ENCODE peak calls at places on chromosomes 7 and 10, in seven cellular contexts. One of them, this sample, is unnamed.

GRCh38 chr10:51907342-51907741 is 207.9 kb upstream of the CSTF2T start:
- DNase-seq in HCT116: no peak
- DNase-seq in central memory CD4-positive, alpha-beta T cell: no peak
- DNase-seq in GDM1: no peak
- DNase-seq in foreskin fibroblast: no peak
- DNase-seq in NCI-H187: no peak
- DNase-seq in activated CD4-positive, CD25-positive, alpha-beta regulatory T cell: no peak
- DNase-seq in this sample: no peak

GRCh38 chr10:120005408-120006280 is 113.1 kb downstream of the SEC23IP start:
- DNase-seq in HCT116: no peak
- DNase-seq in central memory CD4-positive, alpha-beta T cell: no peak
- DNase-seq in GDM1: no peak
- DNase-seq in foreskin fibroblast: no peak
- DNase-seq in NCI-H187: no peak
- DNase-seq in activated CD4-positive, CD25-positive, alpha-beta regulatory T cell: no peak
- DNase-seq in this sample: no peak

GRCh38 chr7:24052572-24053223 is 231.3 kb upstream of the NPY start:
- DNase-seq in HCT116: peak; percentile 7
- DNase-seq in central memory CD4-positive, alpha-beta T cell: no peak
- DNase-seq in GDM1: no peak
- DNase-seq in foreskin fibroblast: peak; percentile 31
- DNase-seq in NCI-H187: no peak
- DNase-seq in activated CD4-positive, CD25-positive, alpha-beta regulatory T cell: no peak
- DNase-seq in this sample: no peak

GRCh38 chr10:117442944-117443676 is 67.9 kb upstream of the PDZD8 start:
- DNase-seq in HCT116: peak; percentile 83
- DNase-seq in central memory CD4-positive, alpha-beta T cell: peak; percentile 5
- DNase-seq in GDM1: no peak
- DNase-seq in foreskin fibroblast: peak; percentile 84
- DNase-seq in NCI-H187: no peak
- DNase-seq in activated CD4-positive, CD25-positive, alpha-beta regulatory T cell: peak; percentile 16
- DNase-seq in this sample: peak; percentile 88

GRCh38 chr10:50421026-50421719 is 169.9 kb upstream of the ASAH2 start:
- DNase-seq in HCT116: no peak
- DNase-seq in central memory CD4-positive, alpha-beta T cell: no peak
- DNase-seq in GDM1: peak; percentile 22
- DNase-seq in foreskin fibroblast: peak; percentile 47
- DNase-seq in NCI-H187: no peak
- DNase-seq in activated CD4-positive, CD25-positive, alpha-beta regulatory T cell: peak; percentile 6
- DNase-seq in this sample: no peak

GRCh38 chr7:12827920-12828319 is 140.5 kb downstream of the ARL4A start:
- DNase-seq in HCT116: no peak
- DNase-seq in central memory CD4-positive, alpha-beta T cell: no peak
- DNase-seq in GDM1: no peak
- DNase-seq in foreskin fibroblast: peak; percentile 38
- DNase-seq in NCI-H187: no peak
- DNase-seq in activated CD4-positive, CD25-positive, alpha-beta regulatory T cell: no peak
- DNase-seq in this sample: no peak

GRCh38 chr7:110801502-110801901 is 289.4 kb upstream of the LRRN3 start:
- DNase-seq in HCT116: no peak
- DNase-seq in central memory CD4-positive, alpha-beta T cell: no peak
- DNase-seq in GDM1: no peak
- DNase-seq in foreskin fibroblast: no peak
- DNase-seq in NCI-H187: no peak
- DNase-seq in activated CD4-positive, CD25-positive, alpha-beta regulatory T cell: no peak
- DNase-seq in this sample: no peak

GRCh38 chr7:18653381-18654155 is 158.0 kb downstream of the HDAC9 start:
- DNase-seq in HCT116: no peak
- DNase-seq in central memory CD4-positive, alpha-beta T cell: no peak
- DNase-seq in GDM1: no peak
- DNase-seq in foreskin fibroblast: no peak
- DNase-seq in NCI-H187: no peak
- DNase-seq in activated CD4-positive, CD25-positive, alpha-beta regulatory T cell: no peak
- DNase-seq in this sample: no peak

GRCh38 chr7:94431203-94431602 is 36.5 kb downstream of the COL1A2 start:
- DNase-seq in HCT116: no peak
- DNase-seq in central memory CD4-positive, alpha-beta T cell: no peak
- DNase-seq in GDM1: no peak
- DNase-seq in foreskin fibroblast: peak; percentile 57
- DNase-seq in NCI-H187: no peak
- DNase-seq in activated CD4-positive, CD25-positive, alpha-beta regulatory T cell: no peak
- DNase-seq in this sample: no peak

GRCh38 chr10:124033887-124034218 is 59.5 kb downstream of the CHST15 start:
- DNase-seq in HCT116: no peak
- DNase-seq in central memory CD4-positive, alpha-beta T cell: no peak
- DNase-seq in GDM1: no peak
- DNase-seq in foreskin fibroblast: peak; percentile 56
- DNase-seq in NCI-H187: no peak
- DNase-seq in activated CD4-positive, CD25-positive, alpha-beta regulatory T cell: no peak
- DNase-seq in this sample: no peak

GRCh38 chr10:21238717-21239116 is 286.8 kb downstream of the SKIDA1 start:
- DNase-seq in HCT116: no peak
- DNase-seq in central memory CD4-positive, alpha-beta T cell: no peak
- DNase-seq in GDM1: no peak
- DNase-seq in foreskin fibroblast: no peak
- DNase-seq in NCI-H187: no peak
- DNase-seq in activated CD4-positive, CD25-positive, alpha-beta regulatory T cell: no peak
- DNase-seq in this sample: no peak

GRCh38 chr7:42692609-42693008 is 219.3 kb downstream of the C7orf25 start:
- DNase-seq in HCT116: no peak
- DNase-seq in central memory CD4-positive, alpha-beta T cell: no peak
- DNase-seq in GDM1: no peak
- DNase-seq in foreskin fibroblast: peak; percentile 68
- DNase-seq in NCI-H187: no peak
- DNase-seq in activated CD4-positive, CD25-positive, alpha-beta regulatory T cell: no peak
- DNase-seq in this sample: no peak

GRCh38 chr7:22074961-22075360 is 129.3 kb upstream of the CDCA7L start:
- DNase-seq in HCT116: no peak
- DNase-seq in central memory CD4-positive, alpha-beta T cell: no peak
- DNase-seq in GDM1: no peak
- DNase-seq in foreskin fibroblast: no peak
- DNase-seq in NCI-H187: no peak
- DNase-seq in activated CD4-positive, CD25-positive, alpha-beta regulatory T cell: no peak
- DNase-seq in this sample: no peak

GRCh38 chr10:131655101-131655849 is 245.5 kb upstream of the PPP2R2D start:
- DNase-seq in HCT116: no peak
- DNase-seq in central memory CD4-positive, alpha-beta T cell: no peak
- DNase-seq in GDM1: no peak
- DNase-seq in foreskin fibroblast: no peak
- DNase-seq in NCI-H187: no peak
- DNase-seq in activated CD4-positive, CD25-positive, alpha-beta regulatory T cell: no peak
- DNase-seq in this sample: no peak

GRCh38 chr10:70723771-70724170 is 51.5 kb downstream of the ADAMTS14 start:
- DNase-seq in HCT116: no peak
- DNase-seq in central memory CD4-positive, alpha-beta T cell: no peak
- DNase-seq in GDM1: no peak
- DNase-seq in foreskin fibroblast: no peak
- DNase-seq in NCI-H187: no peak
- DNase-seq in activated CD4-positive, CD25-positive, alpha-beta regulatory T cell: no peak
- DNase-seq in this sample: no peak

GRCh38 chr10:77773631-77774426 is 136.2 kb upstream of the KCNMA1 start:
- DNase-seq in HCT116: no peak
- DNase-seq in central memory CD4-positive, alpha-beta T cell: no peak
- DNase-seq in GDM1: no peak
- DNase-seq in foreskin fibroblast: no peak
- DNase-seq in NCI-H187: no peak
- DNase-seq in activated CD4-positive, CD25-positive, alpha-beta regulatory T cell: no peak
- DNase-seq in this sample: no peak

GRCh38 chr7:150340024-150340749 is 1.2 kb downstream of the RARRES2 start:
- DNase-seq in HCT116: no peak
- DNase-seq in central memory CD4-positive, alpha-beta T cell: no peak
- DNase-seq in GDM1: no peak
- DNase-seq in foreskin fibroblast: peak; percentile 30
- DNase-seq in NCI-H187: no peak
- DNase-seq in activated CD4-positive, CD25-positive, alpha-beta regulatory T cell: no peak
- DNase-seq in this sample: peak; percentile 79

GRCh38 chr7:156143683-156144082 is 331.4 kb upstream of the SHH start:
- DNase-seq in HCT116: no peak
- DNase-seq in central memory CD4-positive, alpha-beta T cell: no peak
- DNase-seq in GDM1: no peak
- DNase-seq in foreskin fibroblast: no peak
- DNase-seq in NCI-H187: no peak
- DNase-seq in activated CD4-positive, CD25-positive, alpha-beta regulatory T cell: no peak
- DNase-seq in this sample: no peak

GRCh38 chr7:1323178-1324027 is 90.7 kb downstream of the UNCX start:
- DNase-seq in HCT116: no peak
- DNase-seq in central memory CD4-positive, alpha-beta T cell: no peak
- DNase-seq in GDM1: no peak
- DNase-seq in foreskin fibroblast: no peak
- DNase-seq in NCI-H187: no peak
- DNase-seq in activated CD4-positive, CD25-positive, alpha-beta regulatory T cell: no peak
- DNase-seq in this sample: no peak

GRCh38 chr10:110460111-110460809 is 37.4 kb upstream of the DUSP5 start:
- DNase-seq in HCT116: no peak
- DNase-seq in central memory CD4-positive, alpha-beta T cell: peak; percentile 14
- DNase-seq in GDM1: peak; percentile 46
- DNase-seq in foreskin fibroblast: peak; percentile 52
- DNase-seq in NCI-H187: no peak
- DNase-seq in activated CD4-positive, CD25-positive, alpha-beta regulatory T cell: no peak
- DNase-seq in this sample: no peak

GRCh38 chr7:88480901-88481300 is 174.2 kb upstream of the STEAP4 start:
- DNase-seq in HCT116: no peak
- DNase-seq in central memory CD4-positive, alpha-beta T cell: no peak
- DNase-seq in GDM1: no peak
- DNase-seq in foreskin fibroblast: peak; percentile 2
- DNase-seq in NCI-H187: no peak
- DNase-seq in activated CD4-positive, CD25-positive, alpha-beta regulatory T cell: no peak
- DNase-seq in this sample: peak; percentile 25

GRCh38 chr7:155965010-155965409 is 152.7 kb upstream of the SHH start:
- DNase-seq in HCT116: peak; percentile 91
- DNase-seq in central memory CD4-positive, alpha-beta T cell: no peak
- DNase-seq in GDM1: no peak
- DNase-seq in foreskin fibroblast: no peak
- DNase-seq in NCI-H187: no peak
- DNase-seq in activated CD4-positive, CD25-positive, alpha-beta regulatory T cell: no peak
- DNase-seq in this sample: no peak

This sample was measured in mucosa of descending colon.